ENCODE peak calls at places on chromosomes 13 and 19, in six cellular contexts. One of them, this sample, is unnamed.

GRCh38 chr19:18253716-18254115 is 20.5 kb downstream of the IQCN start:
- DNase-seq in A549: no peak
- DNase-seq in transverse colon: peak; percentile 79
- DNase-seq in endothelial cell: no peak
- DNase-seq in astrocyte of the cerebellum: no peak
- DNase-seq in choroid plexus epithelial cell: no peak
- DNase-seq in this sample: peak; percentile 92

GRCh38 chr13:51637852-51638496 is 53.7 kb downstream of the WDFY2 start:
- DNase-seq in A549: no peak
- DNase-seq in transverse colon: no peak
- DNase-seq in endothelial cell: no peak
- DNase-seq in astrocyte of the cerebellum: no peak
- DNase-seq in choroid plexus epithelial cell: no peak
- DNase-seq in this sample: no peak

GRCh38 chr19:48994035-48994386 is 324 bp downstream of the RUVBL2 start:
- DNase-seq in A549: no peak
- DNase-seq in transverse colon: no peak
- DNase-seq in endothelial cell: no peak
- DNase-seq in astrocyte of the cerebellum: no peak
- DNase-seq in choroid plexus epithelial cell: no peak
- DNase-seq in this sample: no peak

GRCh38 chr13:49265822-49266221 is 18.1 kb downstream of the CDADC1 start:
- DNase-seq in A549: no peak
- DNase-seq in transverse colon: no peak
- DNase-seq in endothelial cell: no peak
- DNase-seq in astrocyte of the cerebellum: peak; percentile 26
- DNase-seq in choroid plexus epithelial cell: peak; percentile 75
- DNase-seq in this sample: no peak

GRCh38 chr19:27794444-27795042 is 1418.4 kb downstream of the UQCRFS1 start:
- DNase-seq in A549: no peak
- DNase-seq in transverse colon: no peak
- DNase-seq in endothelial cell: peak; percentile 39
- DNase-seq in astrocyte of the cerebellum: no peak
- DNase-seq in choroid plexus epithelial cell: peak; percentile 62
- DNase-seq in this sample: no peak

GRCh38 chr13:49098198-49098597 is 121.9 kb upstream of the MLNR start:
- DNase-seq in A549: peak; percentile 70
- DNase-seq in transverse colon: no peak
- DNase-seq in endothelial cell: no peak
- DNase-seq in astrocyte of the cerebellum: peak; percentile 59
- DNase-seq in choroid plexus epithelial cell: peak; percentile 95
- DNase-seq in this sample: peak; percentile 95

GRCh38 chr13:104487006-104487405 is 1420.8 kb upstream of the SLC10A2 start:
- DNase-seq in A549: no peak
- DNase-seq in transverse colon: no peak
- DNase-seq in endothelial cell: no peak
- DNase-seq in astrocyte of the cerebellum: no peak
- DNase-seq in choroid plexus epithelial cell: peak; percentile 83
- DNase-seq in this sample: no peak

GRCh38 chr19:7153008-7153407 is 83.5 kb downstream of the ZNF557 start:
- DNase-seq in A549: no peak
- DNase-seq in transverse colon: no peak
- DNase-seq in endothelial cell: no peak
- DNase-seq in astrocyte of the cerebellum: no peak
- DNase-seq in choroid plexus epithelial cell: no peak
- DNase-seq in this sample: no peak

GRCh38 chr13:50916701-50917184 is 7.2 kb downstream of the RNASEH2B start:
- DNase-seq in A549: no peak
- DNase-seq in transverse colon: no peak
- DNase-seq in endothelial cell: no peak
- DNase-seq in astrocyte of the cerebellum: no peak
- DNase-seq in choroid plexus epithelial cell: peak; percentile 13
- DNase-seq in this sample: no peak

GRCh38 chr19:43504426-43505185 is at the start of gene PHLDB3:
- DNase-seq in A549: no peak
- DNase-seq in transverse colon: peak; percentile 60
- DNase-seq in endothelial cell: no peak
- DNase-seq in astrocyte of the cerebellum: no peak
- DNase-seq in choroid plexus epithelial cell: no peak
- DNase-seq in this sample: no peak

GRCh38 chr13:43749503-43749902 is 37.3 kb downstream of the ENOX1 start:
- DNase-seq in A549: no peak
- DNase-seq in transverse colon: no peak
- DNase-seq in endothelial cell: no peak
- DNase-seq in astrocyte of the cerebellum: no peak
- DNase-seq in choroid plexus epithelial cell: no peak
- DNase-seq in this sample: peak; percentile 39

GRCh38 chr19:326851-327250 is 17.7 kb downstream of the MIER2 start:
- DNase-seq in A549: no peak
- DNase-seq in transverse colon: no peak
- DNase-seq in endothelial cell: no peak
- DNase-seq in astrocyte of the cerebellum: no peak
- DNase-seq in choroid plexus epithelial cell: no peak
- DNase-seq in this sample: no peak

GRCh38 chr13:56352901-56353300 is 787.8 kb upstream of the PRR20A start:
- DNase-seq in A549: no peak
- DNase-seq in transverse colon: no peak
- DNase-seq in endothelial cell: no peak
- DNase-seq in astrocyte of the cerebellum: no peak
- DNase-seq in choroid plexus epithelial cell: no peak
- DNase-seq in this sample: peak; percentile 79

GRCh38 chr13:20451397-20451796 is 74.3 kb downstream of the CRYL1 start:
- DNase-seq in A549: no peak
- DNase-seq in transverse colon: no peak
- DNase-seq in endothelial cell: no peak
- DNase-seq in astrocyte of the cerebellum: no peak
- DNase-seq in choroid plexus epithelial cell: no peak
- DNase-seq in this sample: no peak

GRCh38 chr19:4647676-4648644 is 8.6 kb downstream of the TNFAIP8L1 start:
- DNase-seq in A549: no peak
- DNase-seq in transverse colon: no peak
- DNase-seq in endothelial cell: peak; percentile 79
- DNase-seq in astrocyte of the cerebellum: no peak
- DNase-seq in choroid plexus epithelial cell: peak; percentile 63
- DNase-seq in this sample: no peak

GRCh38 chr19:48925240-48925843 is 8.2 kb upstream of the DHDH start:
- DNase-seq in A549: peak; percentile 95
- DNase-seq in transverse colon: no peak
- DNase-seq in endothelial cell: no peak
- DNase-seq in astrocyte of the cerebellum: peak; percentile 19
- DNase-seq in choroid plexus epithelial cell: peak; percentile 13
- DNase-seq in this sample: peak; percentile 92

GRCh38 chr13:108902557-108903155 is 273.2 kb downstream of the MYO16 start:
- DNase-seq in A549: no peak
- DNase-seq in transverse colon: no peak
- DNase-seq in endothelial cell: no peak
- DNase-seq in astrocyte of the cerebellum: no peak
- DNase-seq in choroid plexus epithelial cell: peak; percentile 63
- DNase-seq in this sample: peak; percentile 68

GRCh38 chr19:5103812-5104410 is 135.0 kb downstream of the KDM4B start:
- DNase-seq in A549: no peak
- DNase-seq in transverse colon: no peak
- DNase-seq in endothelial cell: no peak
- DNase-seq in astrocyte of the cerebellum: no peak
- DNase-seq in choroid plexus epithelial cell: no peak
- DNase-seq in this sample: no peak

DNA sequence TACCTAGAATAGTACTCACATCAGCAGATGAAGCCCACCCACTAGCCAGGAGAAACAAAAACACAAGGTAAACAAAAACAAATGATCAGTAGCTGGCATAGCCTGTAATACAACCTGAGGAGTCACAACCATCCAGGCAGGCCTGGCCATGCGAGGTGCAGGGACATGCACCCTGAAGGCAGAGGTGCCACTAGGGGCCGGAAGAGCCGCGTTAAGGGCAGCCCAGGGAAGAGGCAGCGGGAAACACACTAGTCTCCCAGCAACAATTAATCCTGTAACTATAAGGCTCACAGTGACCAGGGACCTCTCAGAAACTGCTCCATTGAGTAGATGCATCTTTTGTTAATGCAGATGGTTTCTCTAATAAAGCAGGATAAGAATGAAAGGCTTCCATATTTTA is 28.9 kb downstream of the ANKRD10 start:
- DNase-seq in A549: no peak
- DNase-seq in transverse colon: no peak
- DNase-seq in endothelial cell: no peak
- DNase-seq in astrocyte of the cerebellum: no peak
- DNase-seq in choroid plexus epithelial cell: no peak
- DNase-seq in this sample: no peak
- TF ChIP-seq CTCF in A549: no peak
- TF ChIP-seq CTCF in transverse colon: no peak
- TF ChIP-seq CTCF in endothelial cell: no peak
- TF ChIP-seq CTCF in astrocyte of the cerebellum: no peak
- TF ChIP-seq CTCF in choroid plexus epithelial cell: no peak
- TF ChIP-seq CTCF in this sample: peak; percentile 16

GRCh38 chr19:13154911-13155471 is 4.8 kb downstream of the IER2 start:
- DNase-seq in A549: no peak
- DNase-seq in transverse colon: peak; percentile 92
- DNase-seq in endothelial cell: peak; percentile 56
- DNase-seq in astrocyte of the cerebellum: no peak
- DNase-seq in choroid plexus epithelial cell: peak; percentile 71
- DNase-seq in this sample: peak; percentile 75
- TF ChIP-seq CTCF in A549: peak; percentile 15
- TF ChIP-seq CTCF in transverse colon: peak; percentile 24
- TF ChIP-seq CTCF in endothelial cell: no peak
- TF ChIP-seq CTCF in astrocyte of the cerebellum: peak; percentile 42
- TF ChIP-seq CTCF in choroid plexus epithelial cell: peak; percentile 49
- TF ChIP-seq CTCF in this sample: peak; percentile 43

GRCh38 chr13:114102521-114103288 is 29.7 kb downstream of the RASA3 start:
- DNase-seq in A549: no peak
- DNase-seq in transverse colon: peak; percentile 6
- DNase-seq in endothelial cell: no peak
- DNase-seq in astrocyte of the cerebellum: no peak
- DNase-seq in choroid plexus epithelial cell: no peak
- DNase-seq in this sample: no peak
- TF ChIP-seq CTCF in A549: no peak
- TF ChIP-seq CTCF in transverse colon: no peak
- TF ChIP-seq CTCF in endothelial cell: no peak
- TF ChIP-seq CTCF in astrocyte of the cerebellum: no peak
- TF ChIP-seq CTCF in choroid plexus epithelial cell: no peak
- TF ChIP-seq CTCF in this sample: no peak

DNA sequence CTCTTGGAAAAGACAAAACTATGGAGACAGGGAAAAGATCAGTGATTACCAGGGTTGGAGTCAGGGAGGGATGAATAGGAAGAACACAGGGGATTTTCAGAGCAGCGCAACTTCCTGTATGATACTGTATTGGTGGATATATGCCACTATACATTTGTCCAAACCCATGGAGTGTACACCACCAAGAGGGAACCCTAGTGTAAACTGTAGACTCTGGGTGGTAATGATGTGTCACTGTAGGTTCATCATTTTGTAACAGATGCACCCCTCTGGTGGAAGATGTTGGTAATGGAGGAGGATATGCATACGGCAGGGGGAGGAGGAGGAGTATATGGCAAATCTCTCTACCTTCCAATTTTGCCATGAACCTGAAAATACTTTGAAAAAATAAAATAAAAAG is 68.1 kb downstream of the UFM1 start:
- DNase-seq in A549: peak; percentile 5
- DNase-seq in transverse colon: no peak
- DNase-seq in endothelial cell: peak; percentile 15
- DNase-seq in astrocyte of the cerebellum: no peak
- DNase-seq in choroid plexus epithelial cell: peak; percentile 59
- DNase-seq in this sample: peak; percentile 52
- TF ChIP-seq CTCF in A549: no peak
- TF ChIP-seq CTCF in transverse colon: no peak
- TF ChIP-seq CTCF in endothelial cell: peak; percentile 53
- TF ChIP-seq CTCF in astrocyte of the cerebellum: peak; percentile 14
- TF ChIP-seq CTCF in choroid plexus epithelial cell: peak; percentile 64
- TF ChIP-seq CTCF in this sample: peak; percentile 40

GRCh38 chr13:78875792-78876580 is 217.0 kb upstream of the OBI1 start:
- DNase-seq in A549: no peak
- DNase-seq in transverse colon: no peak
- DNase-seq in endothelial cell: no peak
- DNase-seq in astrocyte of the cerebellum: no peak
- DNase-seq in choroid plexus epithelial cell: no peak
- DNase-seq in this sample: no peak
- TF ChIP-seq CTCF in A549: no peak
- TF ChIP-seq CTCF in transverse colon: no peak
- TF ChIP-seq CTCF in endothelial cell: no peak
- TF ChIP-seq CTCF in astrocyte of the cerebellum: no peak
- TF ChIP-seq CTCF in choroid plexus epithelial cell: no peak
- TF ChIP-seq CTCF in this sample: no peak

DNA sequence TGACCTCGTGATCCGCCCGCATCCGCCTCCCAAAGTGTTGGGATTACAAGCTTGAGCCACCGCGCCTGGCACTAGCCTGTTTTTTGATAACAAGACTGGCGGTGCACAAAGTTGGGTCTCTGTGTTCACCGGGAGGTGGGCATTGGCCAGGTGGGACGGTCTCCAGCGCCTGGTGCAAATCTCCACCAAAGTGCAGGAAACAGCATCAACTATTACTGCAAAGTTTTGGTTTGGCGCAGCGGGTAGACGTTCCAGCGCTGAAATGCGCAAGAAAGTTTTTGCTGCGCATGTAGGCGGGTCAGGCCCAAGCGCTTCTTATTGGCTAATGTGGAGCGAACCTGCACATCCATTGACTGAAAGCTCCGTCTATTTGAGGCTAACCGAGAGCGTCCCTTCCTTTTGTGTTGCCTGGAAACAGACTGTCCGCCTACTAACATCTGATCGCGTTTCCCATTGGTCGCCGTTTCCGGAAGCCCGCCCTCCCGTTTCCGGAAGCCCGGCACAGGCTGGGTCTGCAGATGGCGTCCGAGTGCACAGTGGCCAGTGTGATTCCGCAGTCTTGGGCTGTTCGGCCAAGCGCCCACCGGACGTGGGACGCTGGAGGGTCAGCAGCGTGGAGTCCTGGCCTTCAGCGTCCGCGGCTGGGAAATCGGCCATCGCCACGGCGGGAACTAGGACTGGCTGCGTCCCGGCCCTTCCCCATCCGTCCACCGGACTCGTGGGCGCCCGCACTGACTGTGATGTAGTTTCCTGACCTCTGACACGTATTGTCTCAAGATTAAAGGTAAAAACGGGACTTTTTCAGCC is 53.3 kb upstream of the ZNF527 start:
- DNase-seq in A549: peak; percentile 100
- DNase-seq in transverse colon: peak; percentile 95
- DNase-seq in endothelial cell: peak; percentile 93
- DNase-seq in astrocyte of the cerebellum: peak; percentile 99
- DNase-seq in choroid plexus epithelial cell: peak; percentile 100
- DNase-seq in this sample: peak; percentile 98
- TF ChIP-seq CTCF in A549: peak; percentile 41
- TF ChIP-seq CTCF in transverse colon: peak; percentile 45
- TF ChIP-seq CTCF in endothelial cell: no peak
- TF ChIP-seq CTCF in astrocyte of the cerebellum: peak; percentile 34
- TF ChIP-seq CTCF in choroid plexus epithelial cell: peak; percentile 60
- TF ChIP-seq CTCF in this sample: peak; percentile 65

This sample was measured in bronchial epithelial cell.